ENCODE peak calls at places on chromosomes 3 and 15, in ten cellular contexts. P is cardiac fibroblast; G is hepatocyte; H is right atrium auricular region; J is left ventricle myocardium inferior; I is HFF-Myc; Y is cardiac muscle cell; W is GM12864; Q is stomach; V is CD8-positive, alpha-beta T cell. N is an unnamed sample.

GRCh38 chr15:48968066-48968465 is 4.3 kb upstream of the SHC4 start:
- DNase-seq in Q (no peak), J (no peak), P (no peak), W (no peak), I (no peak), G (no peak), V (no peak), Y (no peak), H (no peak), N (no peak)

GRCh38 chr3:133494469-133494868 is 79.0 kb upstream of the CDV3 start:
- DNase-seq in Y (peak; percentile 37), I (no peak), W (no peak), H (no peak), J (no peak), G (no peak), V (no peak), P (peak; percentile 43), Q (no peak), N (no peak)

GRCh38 chr3:69357196-69357595 is 28.7 kb downstream of the FRMD4B start:
- DNase-seq in G (no peak), P (no peak), H (no peak), W (no peak), I (no peak), J (no peak), Y (no peak), V (no peak), Q (no peak), N (no peak)

GRCh38 chr15:60062826-60063225 is 58.7 kb downstream of the FOXB1 start:
- DNase-seq in P (peak; percentile 87), V (no peak), G (no peak), H (no peak), Y (no peak), I (no peak), J (no peak), Q (no peak), W (no peak), N (no peak)

GRCh38 chr15:89462198-89462912 is 34.0 kb downstream of the RHCG start:
- DNase-seq in W (no peak), Q (no peak), V (no peak), J (no peak), G (no peak), I (no peak), P (peak; percentile 38), Y (no peak), H (no peak), N (no peak)

GRCh38 chr15:95875141-95875643 is 455.3 kb upstream of the NR2F2 start:
- DNase-seq in J (no peak), H (peak; percentile 66), V (no peak), Y (no peak), I (peak; percentile 74), Q (peak; percentile 38), W (no peak), P (peak; percentile 79), G (no peak), N (peak; percentile 81)

GRCh38 chr3:13708301-13708700 is 159.4 kb downstream of the FBLN2 start:
- DNase-seq in V (peak; percentile 1), W (no peak), P (no peak), Q (no peak), H (peak; percentile 23), J (no peak), I (no peak), Y (no peak), G (no peak), N (no peak)

GRCh38 chr3:35946857-35947514 is 307.7 kb downstream of the ARPP21 start:
- DNase-seq in I (no peak), W (no peak), H (no peak), V (no peak), P (no peak), J (no peak), Y (no peak), Q (no peak), G (peak; percentile 29), N (no peak)

GRCh38 chr15:32700501-32701150 is 17.2 kb upstream of the GREM1 start:
- DNase-seq in W (no peak), Y (no peak), Q (peak; percentile 67), G (peak; percentile 48), P (no peak), I (no peak), J (no peak), V (no peak), H (no peak), N (no peak)

GRCh38 chr3:187744169-187745151 is 808 bp downstream of the BCL6 start:
- DNase-seq in Y (peak; percentile 60), I (no peak), J (peak; percentile 48), W (no peak), Q (peak; percentile 58), G (peak; percentile 69), V (peak; percentile 67), P (peak; percentile 60), H (no peak), N (no peak)

GRCh38 chr15:43299411-43299810 is 31.0 kb downstream of the LCMT2 start:
- DNase-seq in I (no peak), P (no peak), V (no peak), Q (no peak), W (no peak), Y (no peak), J (no peak), H (no peak), G (no peak), N (no peak)

GRCh38 chr3:169811606-169812123 is 1.0 kb upstream of the LRRIQ4 start:
- DNase-seq in G (peak; percentile 30), I (peak; percentile 59), V (peak; percentile 5), H (no peak), Y (peak; percentile 32), W (no peak), Q (no peak), J (no peak), P (peak; percentile 68), N (peak; percentile 19)

GRCh38 chr3:195542691-195543641 is at the start of gene PPP1R2:
- DNase-seq in G (peak; percentile 97), I (peak; percentile 36), J (peak; percentile 92), Y (peak; percentile 97), V (peak; percentile 95), W (peak; percentile 62), Q (peak; percentile 94), H (peak; percentile 91), P (peak; percentile 93), N (peak; percentile 75)

GRCh38 chr15:44319385-44319784 is 30.9 kb downstream of the GOLM2 start:
- DNase-seq in Q (no peak), Y (no peak), W (peak; percentile 53), H (no peak), J (no peak), G (no peak), V (no peak), I (no peak), P (no peak), N (no peak)

GRCh38 chr3:149480326-149481017 is 6.0 kb downstream of the TM4SF4 start:
- DNase-seq in Q (peak; percentile 88), J (peak; percentile 78), G (peak; percentile 81), I (peak; percentile 81), P (peak; percentile 95), H (peak; percentile 88), W (peak; percentile 44), V (peak; percentile 11), Y (peak; percentile 75), N (peak; percentile 74)
- TF ChIP-seq CTCF in Q (peak; percentile 32), J (peak; percentile 91), G (peak; percentile 62), I (peak; percentile 95), P (peak; percentile 96), H (peak; percentile 56), W (peak; percentile 94), V (no peak), Y (peak; percentile 96), N (peak; percentile 98)

GRCh38 chr15:62888628-62889027 is 153.9 kb upstream of the TPM1 start:
- DNase-seq in I (no peak), H (no peak), W (no peak), Y (no peak), G (no peak), J (no peak), V (no peak), Q (no peak), P (peak; percentile 50), N (no peak)

GRCh38 chr15:62883938-62884479 is 158.5 kb upstream of the TPM1 start:
- DNase-seq in J (no peak), H (no peak), Q (no peak), G (no peak), V (no peak), Y (no peak), I (peak; percentile 94), P (no peak), W (no peak), N (no peak)

GRCh38 chr15:62889141-62889661 is 153.3 kb upstream of the TPM1 start:
- DNase-seq in H (no peak), Q (no peak), G (no peak), V (no peak), W (no peak), I (no peak), P (no peak), Y (peak; percentile 59), J (no peak), N (no peak)

GRCh38 chr15:62887113-62887570 is 155.4 kb upstream of the TPM1 start:
- DNase-seq in V (no peak), P (peak; percentile 28), H (no peak), I (no peak), G (peak; percentile 42), Q (no peak), Y (no peak), J (no peak), W (no peak), N (peak; percentile 66)

GRCh38 chr15:62886431-62887071 is 156.0 kb upstream of the TPM1 start:
- DNase-seq in H (no peak), V (no peak), Q (no peak), Y (no peak), J (no peak), G (no peak), P (peak; percentile 65), W (no peak), I (no peak), N (peak; percentile 70)
- H3K4me3 ChIP-seq in H (no peak overlapping the region), V (no peak overlapping the region), Q (no peak overlapping the region), Y (no peak overlapping the region), J (no peak overlapping the region), G (no peak overlapping the region), P (no peak overlapping the region), W (no peak overlapping the region), I (no peak overlapping the region), N (peak overlapping the region; percentile 17)

GRCh38 chr3:183541235-183541655 is 14.3 kb downstream of the KLHL6 start:
- DNase-seq in Q (no peak), H (no peak), G (no peak), I (no peak), Y (no peak), P (no peak), V (no peak), W (no peak), J (no peak), N (no peak)
- TF ChIP-seq CTCF in Q (no peak), H (no peak), G (no peak), I (no peak), Y (no peak), P (no peak), V (no peak), W (no peak), J (no peak), N (no peak)

DNA sequence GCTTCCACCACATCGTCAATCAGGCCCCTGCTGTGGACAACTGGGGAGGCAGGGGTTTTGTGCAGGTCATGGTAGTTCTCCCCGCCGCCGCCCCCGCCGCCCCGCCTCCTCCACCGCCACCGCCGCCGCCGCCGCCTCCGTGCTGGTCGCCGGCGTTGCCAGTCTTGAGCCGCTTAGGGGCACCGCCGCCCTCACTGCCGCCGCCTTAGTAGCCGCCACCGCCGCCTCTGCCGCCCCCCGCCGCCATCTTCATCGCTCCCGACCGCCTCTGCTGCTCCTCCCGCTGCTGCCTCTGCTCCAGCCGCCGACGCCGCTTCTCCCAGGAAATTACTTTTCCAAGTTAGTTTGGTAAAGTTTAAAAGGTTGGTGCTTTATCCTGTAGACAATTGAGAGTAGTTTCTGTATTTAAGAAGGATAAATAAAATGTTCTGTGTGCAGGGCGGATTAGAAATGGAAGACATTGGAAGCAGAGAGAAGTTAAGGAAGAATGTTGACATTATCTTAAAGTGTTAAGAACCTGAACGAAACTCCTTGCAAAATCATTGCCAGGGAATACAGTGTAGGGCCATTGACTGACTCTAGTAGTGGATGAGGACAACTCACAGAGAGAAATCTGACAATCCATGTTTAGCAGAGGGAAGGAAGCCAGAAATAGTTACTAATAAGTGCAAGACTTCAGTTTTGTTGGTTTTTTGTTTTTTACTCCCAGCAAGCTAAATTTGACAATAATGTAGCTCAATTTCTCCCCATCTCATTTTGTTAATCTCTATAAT is 53.0 kb upstream of the GOLGA8A start:
- DNase-seq in I (no peak), P (no peak), Q (no peak), G (peak; percentile 10), Y (no peak), H (no peak), J (no peak), W (no peak), V (no peak), N (no peak)
- H3K4me3 ChIP-seq in I (no peak overlapping the region), P (no peak overlapping the region), Q (no peak overlapping the region), G (no peak overlapping the region), Y (peak overlapping the region; percentile 18), H (no peak overlapping the region), J (no peak overlapping the region), W (no peak overlapping the region), V (no peak overlapping the region), N (no peak overlapping the region)